ENCODE peak calls at places on chromosome 1, in eight cellular contexts. One of them, this sample, is unnamed.

GRCh38 chr1:178262101-178262500 is 168.2 kb downstream of the RASAL2 start:
- DNase-seq in A549: peak
- DNase-seq in GM23248: peak
- DNase-seq in heart right ventricle: no peak
- DNase-seq in left lung: no peak
- DNase-seq in lower lobe of right lung: no peak
- DNase-seq in caudate nucleus: no peak
- DNase-seq in ascending aorta: no peak
- DNase-seq in this sample: no peak

GRCh38 chr1:27992271-27992670 is 32.5 kb downstream of the XKR8 start:
- DNase-seq in heart right ventricle: peak
- DNase-seq in GM23248: no peak
- DNase-seq in lower lobe of right lung: peak
- DNase-seq in left lung: no peak
- DNase-seq in caudate nucleus: no peak
- DNase-seq in ascending aorta: no peak
- DNase-seq in A549: no peak
- DNase-seq in this sample: no peak

GRCh38 chr1:228021526-228022030 is 14.8 kb downstream of the WNT3A start:
- DNase-seq in ascending aorta: no peak
- DNase-seq in A549: no peak
- DNase-seq in GM23248: no peak
- DNase-seq in caudate nucleus: no peak
- DNase-seq in heart right ventricle: no peak
- DNase-seq in left lung: peak
- DNase-seq in lower lobe of right lung: peak
- DNase-seq in this sample: peak

GRCh38 chr1:115319706-115320105 is 18.3 kb downstream of the NGF start:
- DNase-seq in ascending aorta: no peak
- DNase-seq in left lung: no peak
- DNase-seq in heart right ventricle: no peak
- DNase-seq in GM23248: no peak
- DNase-seq in caudate nucleus: no peak
- DNase-seq in A549: no peak
- DNase-seq in lower lobe of right lung: no peak
- DNase-seq in this sample: no peak

GRCh38 chr1:203678943-203679661 is 52.5 kb downstream of the ATP2B4 start:
- DNase-seq in lower lobe of right lung: no peak
- DNase-seq in left lung: no peak
- DNase-seq in caudate nucleus: no peak
- DNase-seq in A549: no peak
- DNase-seq in GM23248: no peak
- DNase-seq in ascending aorta: no peak
- DNase-seq in heart right ventricle: no peak
- DNase-seq in this sample: no peak

GRCh38 chr1:204190212-204191211 is 5.8 kb downstream of the KISS1 start:
- DNase-seq in left lung: peak
- DNase-seq in ascending aorta: no peak
- DNase-seq in GM23248: peak
- DNase-seq in heart right ventricle: no peak
- DNase-seq in lower lobe of right lung: no peak
- DNase-seq in caudate nucleus: no peak
- DNase-seq in A549: no peak
- DNase-seq in this sample: no peak

GRCh38 chr1:23459338-23459757 is 24.6 kb downstream of the ASAP3 start:
- DNase-seq in lower lobe of right lung: no peak
- DNase-seq in caudate nucleus: no peak
- DNase-seq in heart right ventricle: no peak
- DNase-seq in A549: no peak
- DNase-seq in left lung: no peak
- DNase-seq in ascending aorta: no peak
- DNase-seq in GM23248: no peak
- DNase-seq in this sample: no peak

GRCh38 chr1:183185941-183186490 is at the start of gene LAMC2:
- DNase-seq in lower lobe of right lung: peak
- DNase-seq in caudate nucleus: peak
- DNase-seq in A549: peak
- DNase-seq in heart right ventricle: no peak
- DNase-seq in left lung: peak
- DNase-seq in ascending aorta: no peak
- DNase-seq in GM23248: no peak
- DNase-seq in this sample: no peak

GRCh38 chr1:198295186-198295585 is 138.4 kb downstream of the NEK7 start:
- DNase-seq in left lung: no peak
- DNase-seq in A549: no peak
- DNase-seq in ascending aorta: no peak
- DNase-seq in GM23248: no peak
- DNase-seq in heart right ventricle: no peak
- DNase-seq in caudate nucleus: no peak
- DNase-seq in lower lobe of right lung: no peak
- DNase-seq in this sample: no peak

GRCh38 chr1:53541761-53542550 is 82.8 kb downstream of the DMRTB1 start:
- DNase-seq in lower lobe of right lung: peak
- DNase-seq in heart right ventricle: no peak
- DNase-seq in GM23248: peak
- DNase-seq in left lung: peak
- DNase-seq in A549: peak
- DNase-seq in caudate nucleus: no peak
- DNase-seq in ascending aorta: no peak
- DNase-seq in this sample: peak

GRCh38 chr1:19664453-19665043 is at the start of gene HTR6:
- DNase-seq in A549: no peak
- DNase-seq in heart right ventricle: no peak
- DNase-seq in caudate nucleus: no peak
- DNase-seq in GM23248: peak
- DNase-seq in left lung: no peak
- DNase-seq in ascending aorta: no peak
- DNase-seq in lower lobe of right lung: no peak
- DNase-seq in this sample: no peak

GRCh38 chr1:36304970-36305914 is 926 bp upstream of the SH3D21 start:
- DNase-seq in ascending aorta: no peak
- DNase-seq in heart right ventricle: no peak
- DNase-seq in caudate nucleus: no peak
- DNase-seq in lower lobe of right lung: no peak
- DNase-seq in A549: no peak
- DNase-seq in left lung: no peak
- DNase-seq in GM23248: peak
- DNase-seq in this sample: no peak

GRCh38 chr1:227242811-227243682 is 75.2 kb downstream of the CDC42BPA start:
- DNase-seq in lower lobe of right lung: no peak
- DNase-seq in ascending aorta: no peak
- DNase-seq in A549: no peak
- DNase-seq in caudate nucleus: no peak
- DNase-seq in left lung: no peak
- DNase-seq in heart right ventricle: no peak
- DNase-seq in GM23248: no peak
- DNase-seq in this sample: no peak

GRCh38 chr1:12150456-12151200 is 16.2 kb upstream of the TNFRSF1B start:
- DNase-seq in ascending aorta: no peak
- DNase-seq in caudate nucleus: no peak
- DNase-seq in left lung: peak
- DNase-seq in lower lobe of right lung: no peak
- DNase-seq in GM23248: no peak
- DNase-seq in heart right ventricle: no peak
- DNase-seq in A549: no peak
- DNase-seq in this sample: no peak

GRCh38 chr1:188476606-188477005 is 1647.9 kb downstream of the PLA2G4A start:
- DNase-seq in lower lobe of right lung: no peak
- DNase-seq in caudate nucleus: no peak
- DNase-seq in left lung: no peak
- DNase-seq in A549: no peak
- DNase-seq in GM23248: no peak
- DNase-seq in heart right ventricle: no peak
- DNase-seq in ascending aorta: no peak
- DNase-seq in this sample: no peak

GRCh38 chr1:37930246-37931142 is 16.4 kb downstream of the INPP5B start:
- DNase-seq in GM23248: peak
- DNase-seq in lower lobe of right lung: peak
- DNase-seq in heart right ventricle: peak
- DNase-seq in A549: no peak
- DNase-seq in caudate nucleus: no peak
- DNase-seq in left lung: no peak
- DNase-seq in ascending aorta: no peak
- DNase-seq in this sample: no peak
- H3K27ac ChIP-seq in GM23248: no peak
- H3K27ac ChIP-seq in lower lobe of right lung: peak
- H3K27ac ChIP-seq in heart right ventricle: peak
- H3K27ac ChIP-seq in A549: no peak
- H3K27ac ChIP-seq in caudate nucleus: no peak
- H3K27ac ChIP-seq in left lung: peak
- H3K27ac ChIP-seq in ascending aorta: peak
- H3K27ac ChIP-seq in this sample: no peak

DNA sequence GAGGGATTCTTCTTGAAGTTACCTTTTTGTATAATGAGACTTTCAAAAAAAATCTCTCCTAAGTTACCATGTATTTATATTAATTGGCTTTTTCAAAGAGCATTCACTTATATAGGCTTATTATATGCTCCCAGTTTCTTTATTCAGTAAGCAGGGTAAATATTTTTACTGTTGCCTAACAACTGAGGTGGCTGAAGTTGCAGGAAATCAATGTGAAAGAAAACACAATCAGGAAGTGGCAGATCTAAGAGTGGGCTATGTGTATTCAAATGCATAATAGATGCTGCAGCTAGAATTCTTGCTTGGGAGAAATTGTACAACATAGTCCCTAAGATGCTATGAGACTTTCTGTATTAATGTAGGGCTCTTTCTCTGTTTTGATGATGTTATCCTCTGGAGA is 606.9 kb downstream of the NUF2 start:
- DNase-seq in GM23248: peak
- DNase-seq in lower lobe of right lung: no peak
- DNase-seq in ascending aorta: no peak
- DNase-seq in A549: no peak
- DNase-seq in left lung: no peak
- DNase-seq in heart right ventricle: no peak
- DNase-seq in caudate nucleus: no peak
- DNase-seq in this sample: no peak
- H3K27ac ChIP-seq in GM23248: no peak
- H3K27ac ChIP-seq in lower lobe of right lung: no peak
- H3K27ac ChIP-seq in ascending aorta: no peak
- H3K27ac ChIP-seq in A549: no peak
- H3K27ac ChIP-seq in left lung: no peak
- H3K27ac ChIP-seq in heart right ventricle: no peak
- H3K27ac ChIP-seq in caudate nucleus: no peak
- H3K27ac ChIP-seq in this sample: no peak

GRCh38 chr1:234970371-234970730 is 158.3 kb downstream of the TOMM20 start:
- DNase-seq in left lung: no peak
- DNase-seq in heart right ventricle: no peak
- DNase-seq in GM23248: no peak
- DNase-seq in ascending aorta: no peak
- DNase-seq in A549: no peak
- DNase-seq in lower lobe of right lung: no peak
- DNase-seq in caudate nucleus: no peak
- DNase-seq in this sample: no peak

GRCh38 chr1:234969630-234970370 is 158.8 kb downstream of the TOMM20 start:
- DNase-seq in left lung: peak
- DNase-seq in lower lobe of right lung: peak
- DNase-seq in GM23248: peak
- DNase-seq in A549: no peak
- DNase-seq in ascending aorta: no peak
- DNase-seq in caudate nucleus: peak
- DNase-seq in heart right ventricle: peak
- DNase-seq in this sample: no peak

GRCh38 chr1:234968470-234968869 is 160.2 kb downstream of the TOMM20 start:
- DNase-seq in lower lobe of right lung: no peak
- DNase-seq in heart right ventricle: no peak
- DNase-seq in A549: no peak
- DNase-seq in ascending aorta: no peak
- DNase-seq in caudate nucleus: no peak
- DNase-seq in left lung: peak
- DNase-seq in GM23248: no peak
- DNase-seq in this sample: no peak

GRCh38 chr1:234970731-234971476 is 157.7 kb downstream of the TOMM20 start:
- DNase-seq in left lung: peak
- DNase-seq in caudate nucleus: peak
- DNase-seq in heart right ventricle: peak
- DNase-seq in lower lobe of right lung: peak
- DNase-seq in ascending aorta: no peak
- DNase-seq in GM23248: peak
- DNase-seq in A549: no peak
- DNase-seq in this sample: peak

GRCh38 chr1:234969011-234969441 is 159.6 kb downstream of the TOMM20 start:
- DNase-seq in heart right ventricle: no peak
- DNase-seq in A549: no peak
- DNase-seq in GM23248: no peak
- DNase-seq in ascending aorta: no peak
- DNase-seq in left lung: no peak
- DNase-seq in caudate nucleus: no peak
- DNase-seq in lower lobe of right lung: no peak
- DNase-seq in this sample: peak
- H3K27ac ChIP-seq in heart right ventricle: peak
- H3K27ac ChIP-seq in A549: peak
- H3K27ac ChIP-seq in GM23248: peak
- H3K27ac ChIP-seq in ascending aorta: peak
- H3K27ac ChIP-seq in left lung: peak
- H3K27ac ChIP-seq in caudate nucleus: peak
- H3K27ac ChIP-seq in lower lobe of right lung: peak
- H3K27ac ChIP-seq in this sample: peak

GRCh38 chr1:21623411-21623961 is 45.7 kb downstream of the RAP1GAP start:
- DNase-seq in caudate nucleus: no peak
- DNase-seq in heart right ventricle: no peak
- DNase-seq in A549: no peak
- DNase-seq in left lung: no peak
- DNase-seq in lower lobe of right lung: peak
- DNase-seq in GM23248: no peak
- DNase-seq in ascending aorta: no peak
- DNase-seq in this sample: no peak
- H3K27ac ChIP-seq in caudate nucleus: peak
- H3K27ac ChIP-seq in heart right ventricle: no peak
- H3K27ac ChIP-seq in A549: peak
- H3K27ac ChIP-seq in left lung: peak
- H3K27ac ChIP-seq in lower lobe of right lung: peak
- H3K27ac ChIP-seq in GM23248: no peak
- H3K27ac ChIP-seq in ascending aorta: no peak
- H3K27ac ChIP-seq in this sample: no peak

DNA sequence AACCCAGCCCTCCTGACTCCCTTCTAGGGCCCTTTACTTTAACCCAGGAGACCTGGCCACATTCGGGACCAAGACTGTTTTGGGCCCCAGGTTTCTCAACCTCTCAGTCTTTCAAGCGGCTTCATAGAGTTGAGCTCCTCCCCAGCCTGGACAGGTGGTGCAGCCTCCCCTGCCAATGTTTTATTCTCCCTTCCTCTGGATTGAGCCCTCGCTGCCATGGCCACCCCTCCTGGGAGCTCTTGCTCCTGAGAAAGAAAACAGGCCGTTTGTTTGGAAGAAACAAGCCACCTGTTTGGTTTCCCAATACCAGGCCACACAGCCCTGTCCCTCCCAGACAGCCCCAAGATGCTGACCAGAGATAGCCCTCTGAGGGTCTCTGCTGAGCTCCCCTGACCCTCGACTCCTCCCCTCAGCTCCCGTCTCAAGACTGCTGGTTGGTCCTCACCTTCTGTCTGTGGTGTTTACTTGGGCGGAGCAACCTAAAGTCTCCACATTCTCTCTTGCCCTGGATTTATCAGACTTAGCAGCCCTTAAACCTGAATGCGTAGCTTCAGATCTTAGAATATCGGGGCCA is 3.3 kb downstream of the TMEM51 start:
- DNase-seq in A549: no peak
- DNase-seq in left lung: no peak
- DNase-seq in ascending aorta: no peak
- DNase-seq in heart right ventricle: no peak
- DNase-seq in lower lobe of right lung: no peak
- DNase-seq in GM23248: no peak
- DNase-seq in caudate nucleus: no peak
- DNase-seq in this sample: no peak
- H3K27ac ChIP-seq in A549: peak
- H3K27ac ChIP-seq in left lung: no peak
- H3K27ac ChIP-seq in ascending aorta: no peak
- H3K27ac ChIP-seq in heart right ventricle: peak
- H3K27ac ChIP-seq in lower lobe of right lung: peak
- H3K27ac ChIP-seq in GM23248: no peak
- H3K27ac ChIP-seq in caudate nucleus: no peak
- H3K27ac ChIP-seq in this sample: no peak

GRCh38 chr1:85347908-85348307 is 71.5 kb upstream of the BCL10 start:
- DNase-seq in A549: no peak
- DNase-seq in lower lobe of right lung: no peak
- DNase-seq in left lung: no peak
- DNase-seq in ascending aorta: no peak
- DNase-seq in GM23248: no peak
- DNase-seq in heart right ventricle: no peak
- DNase-seq in caudate nucleus: no peak
- DNase-seq in this sample: no peak
- H3K27ac ChIP-seq in A549: no peak
- H3K27ac ChIP-seq in lower lobe of right lung: no peak
- H3K27ac ChIP-seq in left lung: no peak
- H3K27ac ChIP-seq in ascending aorta: no peak
- H3K27ac ChIP-seq in GM23248: no peak
- H3K27ac ChIP-seq in heart right ventricle: no peak
- H3K27ac ChIP-seq in caudate nucleus: no peak
- H3K27ac ChIP-seq in this sample: no peak